ENCODE peak calls at places on chromosomes 1 and 21, in nine cellular contexts. T is tibial nerve, D is IMR-90, S is A549, B is body of pancreas, F is NB4, Y is adrenal gland, K is stomach, L is ovary. Z is an unnamed sample.

GRCh38 chr1:234649432-234650081 is 39.6 kb upstream of the IRF2BP2 start:
- DNase-seq in K (no peak), S (no peak), B (no peak), L (no peak), Y (no peak), D (no peak), F (no peak), T (no peak), Z (no peak)

GRCh38 chr1:204445860-204446412 is 34.3 kb upstream of the PPP1R15B start:
- DNase-seq in F (peak; percentile 66), B (peak; percentile 52), T (no peak), D (peak; percentile 27), K (peak; percentile 64), Y (no peak), S (peak; percentile 54), L (no peak), Z (no peak)

GRCh38 chr1:156180471-156180870 is 13.4 kb upstream of the SLC25A44 start:
- DNase-seq in F (no peak), T (no peak), S (no peak), L (no peak), B (no peak), Y (no peak), D (no peak), K (no peak), Z (no peak)

GRCh38 chr1:41699861-41700248 is 215.4 kb upstream of the EDN2 start:
- DNase-seq in Y (no peak), S (no peak), T (no peak), D (no peak), L (no peak), K (no peak), B (no peak), F (no peak), Z (no peak)

GRCh38 chr1:184633785-184634184 is 120.9 kb downstream of the EDEM3 start:
- DNase-seq in S (no peak), K (peak; percentile 43), Y (no peak), T (no peak), F (no peak), B (no peak), D (no peak), L (no peak), Z (no peak)

GRCh38 chr21:33289199-33289819 is 23.1 kb downstream of the IL10RB start:
- DNase-seq in B (no peak), Y (no peak), D (peak; percentile 47), L (no peak), F (no peak), S (no peak), K (no peak), T (no peak), Z (no peak)

GRCh38 chr21:42760977-42761751 is 107.7 kb downstream of the PDE9A start:
- DNase-seq in D (no peak), F (no peak), B (peak; percentile 36), Y (no peak), L (no peak), T (no peak), K (no peak), S (no peak), Z (no peak)

GRCh38 chr1:24329797-24330543 is 10.8 kb downstream of the GRHL3 start:
- DNase-seq in L (no peak), F (no peak), K (no peak), B (no peak), S (no peak), D (peak; percentile 86), Y (no peak), T (no peak), Z (no peak)

GRCh38 chr1:220121791-220122530 is 28.0 kb downstream of the IARS2 start:
- DNase-seq in K (no peak), F (peak; percentile 36), Y (no peak), T (no peak), D (no peak), B (peak; percentile 19), L (no peak), S (no peak), Z (no peak)

GRCh38 chr1:220124542-220124941 is 30.6 kb downstream of the IARS2 start:
- DNase-seq in D (peak; percentile 71), K (no peak), T (no peak), Y (no peak), S (no peak), L (no peak), B (no peak), F (peak; percentile 18), Z (no peak)

GRCh38 chr1:220119043-220119512 is 25.1 kb downstream of the IARS2 start:
- DNase-seq in K (no peak), L (no peak), T (no peak), F (no peak), Y (no peak), B (no peak), S (no peak), D (peak; percentile 21), Z (no peak)

GRCh38 chr1:220127076-220127475 is 33.1 kb downstream of the IARS2 start:
- DNase-seq in B (no peak), D (no peak), S (no peak), Y (no peak), L (no peak), T (no peak), F (no peak), K (no peak), Z (no peak)

DNA sequence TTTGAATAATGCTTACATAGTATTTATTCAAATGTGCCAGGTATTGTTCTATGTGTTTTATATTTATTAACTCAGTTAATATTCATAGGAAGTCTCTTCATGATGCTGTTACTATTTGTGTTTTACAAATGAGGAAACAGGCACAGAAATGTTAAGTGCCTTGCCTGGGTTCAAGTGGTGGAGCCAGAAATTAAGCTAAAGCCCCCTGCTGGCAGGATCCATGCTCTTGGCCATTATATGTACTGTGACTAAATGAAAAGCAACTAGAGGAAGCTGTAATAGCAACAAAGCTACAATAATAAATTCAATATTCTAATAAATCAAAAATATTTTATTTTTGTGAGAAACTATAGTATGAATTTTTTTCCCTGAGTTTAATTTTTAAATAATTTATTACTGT is 30.0 kb downstream of the IARS2 start:
- DNase-seq in Y (no peak), D (no peak), S (peak; percentile 38), K (no peak), L (no peak), F (peak; percentile 54), T (no peak), B (peak; percentile 19), Z (no peak)
- TF ChIP-seq CTCF in Y (peak; percentile 12), D (peak; percentile 24), S (peak; percentile 47), K (no peak), L (no peak), F (peak; percentile 25), T (no peak), B (no peak), Z (no peak)

GRCh38 chr1:206742702-206743383 is 27.7 kb upstream of the IL19 start:
- DNase-seq in D (no peak), T (no peak), L (no peak), B (no peak), F (no peak), Y (no peak), S (no peak), K (no peak), Z (no peak)

GRCh38 chr1:206737729-206738222 is 32.8 kb upstream of the IL19 start:
- DNase-seq in T (no peak), Y (peak; percentile 63), D (no peak), K (no peak), F (no peak), S (no peak), L (no peak), B (no peak), Z (no peak)

GRCh38 chr1:206738370-206739366 is 31.9 kb upstream of the IL19 start:
- DNase-seq in S (peak; percentile 53), K (peak; percentile 44), L (no peak), T (no peak), Y (no peak), B (peak; percentile 61), F (peak; percentile 52), D (peak; percentile 28), Z (peak; percentile 77)

GRCh38 chr1:206739411-206740076 is 31.0 kb upstream of the IL19 start:
- DNase-seq in F (peak; percentile 48), B (no peak), L (no peak), S (no peak), D (peak; percentile 33), T (no peak), Y (no peak), K (no peak), Z (no peak)

DNA sequence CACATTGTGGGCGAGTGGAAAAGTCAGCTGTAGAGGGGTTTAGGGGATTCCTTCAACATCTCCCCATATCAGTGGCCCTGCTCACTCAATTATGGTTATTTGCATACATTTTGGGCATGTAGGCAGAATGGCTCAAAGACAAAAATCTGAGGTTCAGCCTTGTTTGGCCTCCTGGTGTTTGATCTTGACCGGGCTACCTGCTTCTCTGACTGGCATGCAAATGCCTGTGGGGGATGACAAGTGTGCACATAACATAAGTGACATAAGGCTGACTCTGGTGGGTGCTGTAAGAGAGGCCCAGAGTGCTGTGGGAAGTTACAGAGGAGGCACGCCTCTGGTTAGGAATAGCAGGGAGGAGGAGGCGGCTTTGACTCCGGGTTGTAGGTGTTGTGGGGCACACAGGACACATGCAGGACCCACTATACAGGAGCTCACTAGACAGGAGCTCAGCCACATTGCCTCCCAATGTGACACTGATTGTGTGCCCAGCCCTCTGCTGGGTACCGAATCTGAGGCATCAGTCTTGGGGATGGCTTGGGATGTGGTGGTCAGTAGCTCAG is 29.4 kb upstream of the IL19 start:
- DNase-seq in D (no peak), L (no peak), K (no peak), S (no peak), B (no peak), Y (no peak), T (no peak), F (no peak), Z (no peak)
- TF ChIP-seq POLR2A in D (no peak), L (no peak), K (no peak), S (no peak), B (no peak), Y (no peak), T (no peak), F (no peak), Z (no peak)

DNA sequence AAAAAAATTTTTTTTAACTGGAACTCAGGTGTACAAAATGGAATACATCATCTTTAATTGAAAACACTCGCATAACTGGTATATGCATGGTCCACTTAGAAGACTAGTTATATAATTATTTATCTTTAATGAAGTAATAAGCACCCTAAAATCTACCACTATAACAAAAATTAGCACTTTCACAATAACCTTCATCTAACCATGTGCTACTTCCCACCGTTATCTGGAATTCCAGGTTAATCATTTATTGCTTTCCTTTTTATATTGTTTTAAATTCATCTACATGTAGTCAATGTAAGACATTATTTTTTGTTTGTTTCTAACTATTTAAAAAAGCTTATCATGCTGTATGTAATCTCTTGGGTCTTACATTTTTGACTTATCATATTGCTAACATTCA is 39.0 kb downstream of the GDAP2 start:
- DNase-seq in T (no peak), Y (no peak), D (no peak), B (no peak), K (no peak), L (no peak), F (no peak), S (no peak), Z (no peak)
- TF ChIP-seq CTCF in T (no peak), Y (no peak), D (no peak), B (no peak), K (no peak), L (no peak), F (no peak), S (no peak), Z (no peak)

DNA sequence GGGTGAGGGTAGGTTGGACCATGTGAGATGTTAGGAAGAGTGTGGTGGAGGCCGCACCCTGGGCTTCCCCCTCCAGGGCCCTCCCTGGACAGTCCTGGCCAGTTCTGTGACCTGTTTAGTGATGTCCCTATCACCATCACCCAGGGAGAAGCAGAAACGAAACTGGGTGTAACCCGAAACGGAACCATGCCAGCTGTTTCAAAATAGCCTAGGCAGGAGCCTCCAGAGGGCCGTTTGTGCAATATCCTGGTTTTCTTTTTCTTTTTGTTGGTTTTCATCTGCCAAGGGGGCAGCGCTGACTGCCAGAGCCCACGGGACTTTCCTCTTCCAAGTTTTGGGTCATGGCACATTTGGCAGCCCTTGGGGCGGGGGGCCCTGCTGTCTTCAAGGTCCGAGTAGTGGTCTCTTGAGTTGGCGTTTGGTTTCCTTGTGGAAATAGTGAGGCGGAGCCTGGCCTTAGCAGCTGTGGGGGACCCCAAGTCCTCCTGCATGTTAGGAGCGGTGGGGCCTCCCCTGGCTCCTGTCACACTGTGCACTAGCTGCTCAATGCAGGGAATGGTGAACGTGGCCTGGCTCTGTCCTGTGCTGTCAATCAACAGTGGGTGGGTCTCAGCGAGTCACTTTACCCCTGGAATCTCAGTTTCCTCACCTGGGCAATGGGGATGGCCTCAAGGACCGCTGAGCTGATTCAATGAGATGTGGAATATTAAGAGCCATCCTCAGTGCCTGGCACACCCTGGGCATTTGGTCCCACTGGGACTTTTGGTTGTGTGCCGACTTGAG is 90.7 kb downstream of the ARHGEF10L start:
- DNase-seq in B (peak; percentile 29), S (no peak), K (peak; percentile 27), F (peak; percentile 81), Y (peak; percentile 71), T (peak; percentile 53), D (no peak), L (no peak), Z (peak; percentile 93)
- TF ChIP-seq POLR2A in B (no peak), S (no peak), K (no peak), F (no peak), Y (no peak), T (no peak), D (no peak), L (no peak), Z (no peak)

Z was measured in lower leg skin.